ENCODE peak calls at places on chromosomes 12 and 14, in four cellular contexts. R, V, N and H are unnamed samples.

GRCh38 chr12:5102261-5102789 is 58.6 kb downstream of the KCNA5 start:
- DNase-seq in R (peak), V (peak), N (no peak), H (no peak)

GRCh38 chr12:116277393-116278258 is at the start of gene MED13L:
- DNase-seq in R (peak), V (peak), N (peak), H (peak)

GRCh38 chr14:91327661-91328312 is 83.3 kb upstream of the GPR68 start:
- DNase-seq in R (no peak), V (no peak), N (no peak), H (no peak)

GRCh38 chr12:31850268-31850667 is 108.9 kb upstream of the RESF1 start:
- DNase-seq in R (no peak), V (no peak), N (no peak), H (no peak)

GRCh38 chr12:69570545-69571399 is 14.5 kb upstream of the CCT2 start:
- DNase-seq in R (peak), V (peak), N (peak), H (peak)

GRCh38 chr14:106776395-106776983 is 1250.1 kb downstream of the TMEM121 start:
- DNase-seq in R (no peak), V (no peak), N (no peak), H (no peak)

GRCh38 chr12:132411457-132411856 is 78.5 kb upstream of the FBRSL1 start:
- DNase-seq in R (no peak), V (no peak), N (no peak), H (no peak)

GRCh38 chr12:130761537-130762318 is 45.6 kb upstream of the RIMBP2 start:
- DNase-seq in R (peak), V (peak), N (peak), H (peak)

GRCh38 chr12:112183141-112183581 is 57.8 kb downstream of the TRAFD1 start:
- DNase-seq in R (peak), V (peak), N (no peak), H (no peak)

GRCh38 chr12:12202105-12202504 is 64.7 kb downstream of the LRP6 start:
- DNase-seq in R (no peak), V (no peak), N (no peak), H (no peak)

GRCh38 chr14:22565391-22565945 is 23.6 kb downstream of the DAD1 start:
- DNase-seq in R (no peak), V (no peak), N (no peak), H (no peak)

GRCh38 chr12:132356686-132357622 is 27.6 kb upstream of the GALNT9 start:
- DNase-seq in R (peak), V (peak), N (no peak), H (peak)

GRCh38 chr12:17215754-17216153 is 609.8 kb upstream of the LMO3 start:
- DNase-seq in R (no peak), V (no peak), N (peak), H (no peak)

GRCh38 chr12:63382930-63383329 is 231.9 kb upstream of the AVPR1A start:
- DNase-seq in R (no peak), V (no peak), N (no peak), H (no peak)

GRCh38 chr12:58923781-58924180 is 3.5 kb upstream of the LRIG3 start:
- DNase-seq in R (no peak), V (no peak), N (no peak), H (no peak)

DNA sequence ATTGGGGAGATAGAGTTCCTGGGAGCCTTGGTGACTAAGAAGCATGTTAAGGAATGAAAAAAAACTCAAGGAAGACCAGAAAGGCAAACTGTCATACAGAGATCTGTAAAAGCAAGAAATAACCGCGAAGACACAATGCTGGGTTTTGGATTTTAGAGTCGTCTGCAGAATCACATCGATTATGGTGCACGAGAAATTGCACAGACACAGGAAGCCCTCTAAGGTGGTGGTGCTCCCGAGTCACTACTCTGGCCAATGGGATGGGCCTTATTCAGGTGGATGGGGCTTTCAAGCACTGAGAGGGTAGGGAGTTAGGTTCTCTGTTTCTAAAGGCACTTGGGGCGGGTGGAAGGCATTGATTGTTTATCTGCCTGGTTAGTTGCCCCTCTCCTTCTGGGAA is 10.3 kb upstream of the FLVCR2 start:
- DNase-seq in R (no peak), V (no peak), N (no peak), H (no peak)
- H2AFZ ChIP-seq in R (no peak), V (no peak), N (no peak), H (no peak)

GRCh38 chr12:40198601-40199000 is 26.2 kb upstream of the LRRK2 start:
- DNase-seq in R (peak), V (peak), N (no peak), H (no peak)
- H2AFZ ChIP-seq in R (no peak), V (no peak), N (no peak), H (no peak)

DNA sequence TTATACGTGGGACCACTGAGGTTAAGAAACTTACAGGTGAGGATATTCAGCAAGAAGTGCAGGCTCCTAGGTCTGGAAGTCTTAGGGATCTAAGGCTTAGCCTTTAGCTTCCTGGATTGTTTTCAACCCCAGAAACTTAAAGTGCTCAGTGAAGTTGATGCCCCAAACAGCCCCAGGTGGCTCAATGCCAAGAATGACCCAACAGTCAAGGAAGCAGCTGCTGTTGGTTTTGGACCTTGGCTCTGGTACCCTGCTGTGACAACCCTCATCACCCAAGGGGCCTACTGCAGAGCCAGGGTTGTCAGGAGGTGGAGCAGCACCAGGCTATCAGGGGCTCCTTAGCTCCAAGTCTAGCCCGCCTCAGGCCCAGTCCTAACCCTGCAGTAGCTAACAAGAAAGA is 36.8 kb downstream of the VDR start:
- DNase-seq in R (no peak), V (no peak), N (no peak), H (no peak)
- H2AFZ ChIP-seq in R (no peak), V (no peak), N (no peak), H (no peak)

GRCh38 chr12:61367281-61367785 is 892.9 kb upstream of the USP15 start:
- DNase-seq in R (no peak), V (peak), N (no peak), H (no peak)

GRCh38 chr12:61362037-61362436 is 898.2 kb upstream of the USP15 start:
- DNase-seq in R (no peak), V (no peak), N (no peak), H (no peak)

DNA sequence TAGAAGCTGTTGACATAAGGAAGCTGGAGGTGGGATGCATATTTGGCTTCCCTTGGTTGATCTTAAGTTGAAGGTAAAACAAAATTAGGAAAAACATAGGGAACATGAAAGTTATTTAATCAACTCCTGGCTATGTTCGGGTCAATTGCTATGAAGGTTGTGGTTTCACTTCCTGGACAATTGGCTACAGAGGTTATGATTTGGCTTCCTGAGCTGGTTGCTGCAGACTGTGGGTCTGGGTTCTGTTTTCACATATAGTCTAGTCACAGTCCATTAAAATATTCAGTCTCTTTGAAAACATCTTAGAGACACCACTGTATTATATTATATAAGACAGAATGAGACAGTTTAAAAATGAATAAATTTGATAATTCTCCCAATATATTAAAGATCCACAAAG is 895.2 kb upstream of the USP15 start:
- DNase-seq in R (no peak), V (no peak), N (no peak), H (no peak)
- H2AFZ ChIP-seq in R (no peak), V (no peak), N (no peak), H (no peak)

GRCh38 chr14:50964683-50965390 is 20.6 kb upstream of the PYGL start:
- DNase-seq in R (peak), V (peak), N (no peak), H (peak)
- H2AFZ ChIP-seq in R (no peak), V (no peak), N (no peak), H (no peak)

DNA sequence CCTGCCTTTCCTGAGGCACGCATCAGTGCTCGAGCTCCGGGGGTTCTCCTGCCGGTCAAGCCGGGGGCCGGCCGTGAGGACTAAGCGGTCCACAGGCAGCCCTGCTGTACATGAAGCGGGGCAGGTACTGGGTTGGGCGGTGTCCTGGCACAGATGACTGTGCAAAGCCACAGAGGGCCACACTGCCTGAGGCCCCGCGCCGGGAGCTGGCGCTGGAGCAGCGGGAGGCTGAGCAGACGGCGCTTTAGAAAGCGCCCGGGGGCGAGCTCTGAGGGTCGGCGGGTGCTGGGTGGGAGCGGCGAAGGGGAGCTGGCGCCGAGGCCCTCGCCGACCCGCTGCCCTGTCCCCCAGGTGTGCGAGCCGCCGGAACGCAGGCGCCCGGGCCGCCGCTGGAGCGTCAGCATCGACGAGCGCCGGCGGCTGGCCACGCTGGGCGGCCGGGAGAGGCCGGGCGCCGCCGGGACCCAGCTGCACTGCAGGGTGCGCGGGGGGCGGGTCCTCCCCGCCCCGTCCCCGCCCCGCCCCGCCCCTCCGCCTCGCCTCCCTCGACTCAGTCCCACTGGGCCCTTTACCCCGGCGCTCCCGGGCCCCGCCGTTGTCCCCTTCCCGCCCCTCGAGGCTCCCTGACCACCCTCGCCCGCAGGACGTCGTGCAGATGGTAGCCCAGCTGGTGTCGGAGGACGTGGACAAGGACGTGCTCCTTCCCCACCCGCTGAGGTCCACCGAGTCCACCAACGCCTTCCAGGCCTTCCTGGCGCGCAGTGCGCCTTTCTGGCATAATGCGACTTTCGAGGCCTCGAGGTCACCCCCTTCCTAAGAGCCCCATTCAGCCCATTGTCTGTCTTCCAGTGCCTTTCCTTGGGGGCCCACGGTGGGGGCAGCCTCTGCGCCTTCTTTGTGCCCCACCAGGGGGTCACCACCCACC is 8.3 kb upstream of the MTA1 start:
- DNase-seq in R (peak), V (peak), N (peak), H (peak)
- H2AFZ ChIP-seq in R (peak), V (peak), N (peak), H (no peak)

GRCh38 chr14:59704054-59704453 is 127.4 kb upstream of the CCDC175 start:
- DNase-seq in R (no peak), V (no peak), N (no peak), H (no peak)

GRCh38 chr14:59698793-59699192 is 122.2 kb upstream of the CCDC175 start:
- DNase-seq in R (no peak), V (no peak), N (no peak), H (no peak)

GRCh38 chr14:59695198-59695597 is 118.6 kb upstream of the CCDC175 start:
- DNase-seq in R (no peak), V (no peak), N (no peak), H (no peak)

GRCh38 chr14:59705245-59705644 is 128.6 kb upstream of the CCDC175 start:
- DNase-seq in R (no peak), V (no peak), N (no peak), H (no peak)

DNA sequence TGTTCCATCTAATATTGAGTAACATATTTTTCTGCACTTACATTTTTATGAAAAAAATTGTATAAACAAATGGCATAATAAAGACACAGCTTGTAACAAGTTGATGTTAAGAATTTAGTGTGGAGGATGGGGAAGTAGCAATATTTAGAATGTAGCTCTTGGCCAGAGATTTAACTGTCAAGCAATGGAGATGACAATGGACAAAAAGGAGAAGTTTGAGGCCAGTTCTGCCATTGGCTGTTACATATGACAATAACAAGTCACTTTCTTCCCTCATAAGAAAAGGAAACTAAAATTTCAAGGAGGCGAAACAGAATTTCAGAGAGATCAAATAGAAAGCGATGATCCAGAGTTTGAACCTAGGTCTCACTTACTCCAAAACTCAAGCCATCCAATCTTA is 122.8 kb upstream of the CCDC175 start:
- DNase-seq in R (no peak), V (no peak), N (no peak), H (no peak)
- H2AFZ ChIP-seq in R (no peak), V (no peak), N (no peak), H (no peak)

GRCh38 chr12:82954572-82954971 is 267.9 kb downstream of the TMTC2 start:
- DNase-seq in R (no peak), V (no peak), N (no peak), H (no peak)
- H2AFZ ChIP-seq in R (no peak), V (no peak), N (no peak), H (no peak)

GRCh38 chr12:91178139-91178561 is 4.5 kb downstream of the DCN start:
- DNase-seq in R (peak), V (peak), N (no peak), H (peak)
- H2AFZ ChIP-seq in R (peak), V (peak), N (peak), H (no peak)